ENCODE peak calls at places on chromosome 3, in five cellular contexts. S, O, Q, K and E are unnamed samples.

GRCh38 chr3:138197058-138197457 is 10.0 kb downstream of the ARMC8 start:
- DNase-seq in S (peak), O (no peak), Q (no peak), K (peak), E (peak)

GRCh38 chr3:42713747-42714146 is 11.1 kb upstream of the HHATL start:
- DNase-seq in S (no peak), O (no peak), Q (no peak), K (no peak), E (no peak)

GRCh38 chr3:182716114-182716688 is 77.1 kb upstream of the ATP11B start:
- DNase-seq in S (no peak), O (no peak), Q (peak), K (no peak), E (peak)

GRCh38 chr3:54859204-54859603 is 68.7 kb downstream of the LRTM1 start:
- DNase-seq in S (no peak), O (no peak), Q (no peak), K (peak), E (no peak)

GRCh38 chr3:156750191-156750873 is 75.8 kb upstream of the LEKR1 start:
- DNase-seq in S (no peak), O (no peak), Q (peak), K (peak), E (no peak)

GRCh38 chr3:142366434-142366833 is 81.4 kb downstream of the XRN1 start:
- DNase-seq in S (no peak), O (no peak), Q (no peak), K (peak), E (no peak)

GRCh38 chr3:64259646-64260045 is 34.4 kb upstream of the PRICKLE2 start:
- DNase-seq in S (no peak), O (no peak), Q (no peak), K (no peak), E (no peak)

GRCh38 chr3:152466784-152467183 is 198.1 kb downstream of the MBNL1 start:
- DNase-seq in S (no peak), O (no peak), Q (no peak), K (peak), E (peak)

GRCh38 chr3:194254032-194254431 is 97.1 kb downstream of the CPN2 start:
- DNase-seq in S (no peak), O (no peak), Q (no peak), K (no peak), E (no peak)

GRCh38 chr3:115680802-115681345 is 57.6 kb downstream of the GAP43 start:
- DNase-seq in S (no peak), O (no peak), Q (no peak), K (no peak), E (no peak)

GRCh38 chr3:71254658-71255057 is 328.9 kb downstream of the FOXP1 start:
- DNase-seq in S (no peak), O (no peak), Q (no peak), K (peak), E (peak)

GRCh38 chr3:196440041-196440537 is 7.9 kb upstream of the UBXN7 start:
- DNase-seq in S (no peak), O (no peak), Q (no peak), K (peak), E (no peak)

GRCh38 chr3:33417051-33417673 is 23.0 kb downstream of the UBP1 start:
- DNase-seq in S (no peak), O (no peak), Q (no peak), K (no peak), E (no peak)